ENCODE peak calls at places on chromosome 2, in nine cellular contexts. Y is GM12878, A is K562, J is H1, M is transverse colon, B is sigmoid colon, D is upper lobe of left lung, X is HepG2, F is endothelial cell of umbilical vein. G is an unnamed sample.

GRCh38 chr2:233353101-233353768 is 1.1 kb upstream of the DGKD start:
- DNase-seq in X (no peak), A (peak; percentile 73), Y (no peak), B (no peak), D (peak; percentile 84), M (peak; percentile 11), F (no peak), J (no peak), G (no peak)

GRCh38 chr2:239411549-239412319 is 10.9 kb upstream of the HDAC4 start:
- DNase-seq in A (no peak), X (no peak), F (no peak), M (no peak), J (no peak), D (no peak), B (no peak), Y (no peak), G (no peak)

GRCh38 chr2:162127422-162127821 is 24.6 kb downstream of the GCG start:
- DNase-seq in F (no peak), D (no peak), A (no peak), B (no peak), J (no peak), X (no peak), M (no peak), Y (no peak), G (no peak)

GRCh38 chr2:98727369-98727749 is 3.6 kb downstream of the MGAT4A start:
- DNase-seq in J (no peak), Y (no peak), F (peak; percentile 87), M (no peak), D (no peak), B (no peak), A (no peak), X (no peak), G (no peak)

GRCh38 chr2:232885264-232885961 is 15.3 kb downstream of the SNORC start:
- DNase-seq in D (peak; percentile 57), F (no peak), B (no peak), X (no peak), A (no peak), M (no peak), Y (no peak), J (no peak), G (peak; percentile 55)

GRCh38 chr2:231418820-231419640 is 23.5 kb downstream of the B3GNT7 start:
- DNase-seq in M (no peak), X (peak; percentile 39), Y (no peak), D (peak; percentile 68), J (no peak), F (no peak), A (no peak), B (no peak), G (no peak)

GRCh38 chr2:234403074-234403473 is 93.8 kb downstream of the ARL4C start:
- DNase-seq in A (no peak), F (no peak), D (no peak), Y (no peak), X (no peak), B (no peak), M (no peak), J (no peak), G (no peak)

GRCh38 chr2:234904785-234905184 is 47.0 kb upstream of the SH3BP4 start:
- DNase-seq in J (no peak), M (no peak), Y (no peak), F (no peak), A (no peak), D (no peak), B (no peak), X (no peak), G (no peak)

GRCh38 chr2:95314964-95315611 is 17.9 kb downstream of the KCNIP3 start:
- DNase-seq in X (peak; percentile 36), D (peak; percentile 60), M (peak; percentile 54), Y (no peak), J (peak; percentile 23), B (no peak), F (peak; percentile 4), A (peak; percentile 44), G (peak; percentile 52)

GRCh38 chr2:195633974-195634373 is 23.1 kb upstream of the SLC39A10 start:
- DNase-seq in A (no peak), J (no peak), F (no peak), B (no peak), X (no peak), M (no peak), Y (no peak), D (no peak), G (no peak)

GRCh38 chr2:238060542-238061309 is at the start of gene SCLY:
- DNase-seq in M (peak; percentile 97), B (peak; percentile 99), A (peak; percentile 96), X (peak; percentile 97), Y (peak; percentile 87), D (peak; percentile 99), J (peak; percentile 92), F (peak; percentile 98), G (peak; percentile 97)
- TF ChIP-seq POLR2A in M (peak; percentile 82), B (peak; percentile 83), A (peak; percentile 85), X (peak; percentile 87), Y (peak; percentile 93), D (peak; percentile 91), J (peak; percentile 59), F (peak; percentile 68), G (peak; percentile 84)

GRCh38 chr2:64228126-64228678 is 84.0 kb upstream of the PELI1 start:
- DNase-seq in J (peak; percentile 86), X (peak; percentile 29), M (peak; percentile 85), A (peak; percentile 57), D (peak; percentile 94), B (peak; percentile 92), F (peak; percentile 84), Y (peak; percentile 39), G (peak; percentile 57)
- TF ChIP-seq POLR2AphosphoS5 in J (peak; percentile 51), X (no peak), M (peak; percentile 75), A (no peak), D (peak; percentile 83), B (peak; percentile 81), F (no peak), Y (peak; percentile 78), G (peak; percentile 68)

DNA sequence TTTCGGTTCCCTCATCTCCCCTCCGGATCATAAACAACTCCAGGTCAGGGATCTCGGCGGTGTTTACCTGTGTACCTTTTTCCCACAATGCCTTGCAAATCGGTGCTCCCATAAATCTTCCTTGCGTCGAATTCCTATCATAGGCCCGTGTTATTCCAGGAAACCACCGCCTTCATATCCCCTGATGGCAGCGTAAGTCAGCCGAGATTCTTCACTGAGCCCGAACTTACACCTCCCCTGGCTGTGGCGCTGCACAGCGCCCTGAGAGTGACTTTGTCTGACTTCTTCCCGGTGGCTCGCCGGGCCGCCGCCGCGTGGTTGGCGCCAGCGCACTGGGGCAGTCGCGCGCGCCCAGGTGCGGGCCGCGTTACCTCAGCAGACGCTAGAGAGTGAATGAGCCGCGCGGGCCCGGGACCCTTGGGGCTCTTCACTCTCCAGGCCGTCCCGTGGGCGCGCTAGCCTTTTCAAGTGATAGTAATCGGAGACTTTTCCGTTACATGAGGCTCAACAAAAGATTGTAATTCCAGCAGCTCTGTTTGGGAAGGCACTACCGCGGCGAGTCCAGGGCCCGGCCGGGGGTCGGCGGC is 101.6 kb downstream of the SPTBN1 start:
- DNase-seq in M (peak; percentile 74), J (no peak), D (peak; percentile 94), A (peak; percentile 64), F (peak; percentile 73), X (peak; percentile 74), Y (no peak), B (peak; percentile 73), G (peak; percentile 57)
- TF ChIP-seq POLR2A in M (peak; percentile 19), J (no peak), D (no peak), A (peak; percentile 59), F (no peak), X (peak; percentile 70), Y (peak; percentile 65), B (no peak), G (no peak)

GRCh38 chr2:96734899-96735585 is 4.8 kb downstream of the LMAN2L start:
- DNase-seq in Y (no peak), A (no peak), M (no peak), F (no peak), B (peak; percentile 42), X (no peak), D (no peak), J (no peak), G (no peak)
- TF ChIP-seq POLR2AphosphoS5 in Y (no peak), A (no peak), M (no peak), F (no peak), B (no peak), X (no peak), D (no peak), J (no peak), G (no peak)

GRCh38 chr2:159026170-159026569 is 57.7 kb downstream of the TANC1 start:
- DNase-seq in F (no peak), B (no peak), D (no peak), A (no peak), J (no peak), X (no peak), M (no peak), Y (no peak), G (no peak)
- TF ChIP-seq POLR2A in F (no peak), B (no peak), D (no peak), A (no peak), J (no peak), X (no peak), M (no peak), Y (no peak), G (no peak)

DNA sequence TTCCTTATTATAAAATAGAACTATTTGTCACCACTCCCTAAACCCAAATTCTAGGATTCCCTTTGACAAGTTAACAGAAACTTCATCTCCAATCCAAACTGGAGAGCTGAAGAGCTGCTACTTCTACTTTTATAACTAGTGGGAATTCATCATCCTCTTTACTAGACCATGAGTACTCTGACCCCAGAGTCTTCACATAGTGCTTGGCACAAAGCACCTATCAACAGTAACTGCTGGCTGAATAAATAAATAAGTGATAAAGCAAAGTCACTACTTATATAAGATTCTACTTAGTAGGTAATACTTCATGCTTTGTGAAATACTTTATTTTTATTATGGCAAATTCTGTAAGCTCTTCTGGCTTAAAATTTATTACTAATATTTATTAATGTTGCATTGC is 49.5 kb downstream of the DARS1 start:
- DNase-seq in X (no peak), F (no peak), D (no peak), M (no peak), J (no peak), A (no peak), Y (no peak), B (no peak), G (no peak)
- TF ChIP-seq POLR2AphosphoS5 in X (no peak), F (no peak), D (no peak), M (no peak), J (no peak), A (no peak), Y (no peak), B (no peak), G (no peak)

GRCh38 chr2:178479275-178479616 is 846 bp upstream of the FKBP7 start:
- DNase-seq in M (no peak), Y (no peak), B (no peak), J (no peak), F (no peak), X (no peak), D (no peak), A (no peak), G (no peak)

GRCh38 chr2:178477443-178478099 is 829 bp downstream of the FKBP7 start:
- DNase-seq in A (no peak), M (no peak), Y (no peak), D (no peak), J (no peak), F (no peak), B (no peak), X (no peak), G (no peak)

GRCh38 chr2:178478102-178478441 is 328 bp downstream of the FKBP7 start:
- DNase-seq in B (peak; percentile 60), Y (no peak), X (no peak), D (no peak), M (peak; percentile 20), F (no peak), A (peak; percentile 52), J (no peak), G (no peak)

GRCh38 chr2:178479758-178480226 is 465 bp upstream of the PLEKHA3 start:
- DNase-seq in Y (no peak), F (no peak), M (no peak), X (no peak), B (peak; percentile 63), D (no peak), J (no peak), A (no peak), G (no peak)

GRCh38 chr2:178478442-178479274 is at the start of gene FKBP7:
- DNase-seq in X (peak; percentile 82), J (no peak), D (peak; percentile 97), M (peak; percentile 91), B (peak; percentile 95), Y (peak; percentile 33), A (peak; percentile 87), F (peak; percentile 85), G (peak; percentile 83)
- TF ChIP-seq POLR2A in X (peak; percentile 79), J (peak; percentile 43), D (peak; percentile 81), M (peak; percentile 73), B (peak; percentile 85), Y (peak; percentile 80), A (peak; percentile 85), F (peak; percentile 63), G (peak; percentile 65)

G was measured in breast epithelium.